ENCODE peak calls at places on chromosomes 12 and 14, in four cellular contexts. U is dorsolateral prefrontal cortex, H is GM12878, P is pancreas. A is an unnamed sample. For H3K27me3, the result is how much of the 10 kb centered on the place peaks cover.

GRCh38 chr12:122097641-122098364 is 19.2 kb downstream of the MLXIP start:
- DNase-seq in P (peak), U (no peak), H (no peak), A (no peak)

GRCh38 chr12:87150969-87151662 is 878.1 kb downstream of the C12orf50 start:
- DNase-seq in P (peak), H (peak), U (no peak), A (no peak)

GRCh38 chr12:123433615-123434014 is 2.9 kb downstream of the RILPL2 start:
- DNase-seq in H (no peak), U (no peak), P (no peak), A (no peak)

GRCh38 chr14:65415613-65416012 is 3.1 kb downstream of the FUT8 start:
- DNase-seq in U (no peak), H (no peak), P (no peak), A (no peak)

GRCh38 chr14:56278383-56278782 is 160.2 kb downstream of the PELI2 start:
- DNase-seq in P (no peak), H (no peak), U (no peak), A (no peak)

GRCh38 chr12:48080285-48080684 is 25.6 kb downstream of the SENP1 start:
- DNase-seq in P (no peak), U (no peak), H (no peak), A (no peak)

GRCh38 chr12:94147991-94148840 is at the start of gene PLXNC1:
- DNase-seq in U (peak), H (no peak), P (peak), A (peak)

GRCh38 chr14:68800361-68800760 is 7.5 kb upstream of the ZFP36L1 start:
- DNase-seq in H (no peak), P (no peak), U (no peak), A (no peak)

GRCh38 chr12:24756479-24757024 is 192.3 kb downstream of the BCAT1 start:
- DNase-seq in U (no peak), P (no peak), H (no peak), A (no peak)

GRCh38 chr12:97757431-97758091 is 295.0 kb downstream of the RMST start:
- DNase-seq in P (no peak), H (no peak), U (no peak), A (no peak)

GRCh38 chr14:37791384-37792036 is 196.1 kb downstream of the TTC6 start:
- DNase-seq in P (no peak), U (no peak), H (no peak), A (no peak)

GRCh38 chr12:56629459-56630179 is 507 bp downstream of the BAZ2A start:
- DNase-seq in U (peak), H (no peak), P (no peak), A (peak)

GRCh38 chr12:110354172-110354780 is 49.2 kb downstream of the ANAPC7 start:
- DNase-seq in H (no peak), U (no peak), P (no peak), A (no peak)

GRCh38 chr12:28107679-28108078 is 82.6 kb upstream of the CCDC91 start:
- DNase-seq in H (no peak), P (no peak), U (no peak), A (no peak)

GRCh38 chr12:49137476-49137875 is 6.3 kb upstream of the TUBA1B start:
- DNase-seq in P (no peak), H (no peak), U (no peak), A (no peak)

GRCh38 chr12:50862316-50862715 is 19.6 kb downstream of the TMPRSS12 start:
- DNase-seq in U (no peak), H (no peak), P (no peak), A (no peak)

GRCh38 chr12:109308534-109309440 is at the start of gene FOXN4:
- DNase-seq in U (no peak), H (no peak), P (no peak), A (no peak)

GRCh38 chr14:104305511-104306449 is 167.4 kb downstream of the KIF26A start:
- DNase-seq in U (peak), H (no peak), P (no peak), A (no peak)

GRCh38 chr14:73283592-73284379 is 46.5 kb downstream of the PAPLN start:
- DNase-seq in P (no peak), H (no peak), U (no peak), A (no peak)

GRCh38 chr14:83894519-83894918 is 1635.4 kb upstream of the FLRT2 start:
- DNase-seq in U (no peak), H (no peak), P (no peak), A (no peak)

GRCh38 chr12:71360013-71360412 is 79.6 kb upstream of the LGR5 start:
- DNase-seq in U (no peak), H (no peak), P (no peak), A (no peak)

GRCh38 chr12:97308576-97309198 is 153.9 kb upstream of the RMST start:
- DNase-seq in U (no peak), P (no peak), H (peak), A (peak)

GRCh38 chr14:91388551-91388975 is 29.1 kb downstream of the CCDC88C start:
- DNase-seq in P (no peak), U (no peak), H (no peak), A (no peak)

GRCh38 chr12:104529130-104529874 is 72.6 kb downstream of the CHST11 start:
- DNase-seq in H (no peak), P (no peak), U (no peak), A (no peak)

GRCh38 chr14:51581017-51581881 is 70.5 kb upstream of the FRMD6 start:
- DNase-seq in U (no peak), P (no peak), H (no peak), A (no peak)

GRCh38 chr14:96752156-96752555 is 45.0 kb upstream of the VRK1 start:
- DNase-seq in H (no peak), U (no peak), P (no peak), A (no peak)

GRCh38 chr12:53219116-53219955 is 12.3 kb upstream of the ITGB7 start:
- DNase-seq in P (no peak), H (no peak), U (no peak), A (peak)

GRCh38 chr12:2588345-2588744 is 206.4 kb upstream of the FKBP4 start:
- DNase-seq in P (no peak), U (peak), H (no peak), A (no peak)
- H3K27me3 ChIP-seq in P (under half), U (under half), H (under half), A (under half)

GRCh38 chr12:114664661-114665320 is 19.2 kb downstream of the TBX3 start:
- DNase-seq in H (no peak), P (no peak), U (no peak), A (no peak)
- H3K27me3 ChIP-seq in H (under half), P (under half), U (half or more), A (under half)

GRCh38 chr12:1529228-1529861 is 65.0 kb downstream of the FBXL14 start:
- DNase-seq in H (no peak), P (no peak), U (peak), A (no peak)
- H3K27me3 ChIP-seq in H (under half), P (under half), U (under half), A (under half)

DNA sequence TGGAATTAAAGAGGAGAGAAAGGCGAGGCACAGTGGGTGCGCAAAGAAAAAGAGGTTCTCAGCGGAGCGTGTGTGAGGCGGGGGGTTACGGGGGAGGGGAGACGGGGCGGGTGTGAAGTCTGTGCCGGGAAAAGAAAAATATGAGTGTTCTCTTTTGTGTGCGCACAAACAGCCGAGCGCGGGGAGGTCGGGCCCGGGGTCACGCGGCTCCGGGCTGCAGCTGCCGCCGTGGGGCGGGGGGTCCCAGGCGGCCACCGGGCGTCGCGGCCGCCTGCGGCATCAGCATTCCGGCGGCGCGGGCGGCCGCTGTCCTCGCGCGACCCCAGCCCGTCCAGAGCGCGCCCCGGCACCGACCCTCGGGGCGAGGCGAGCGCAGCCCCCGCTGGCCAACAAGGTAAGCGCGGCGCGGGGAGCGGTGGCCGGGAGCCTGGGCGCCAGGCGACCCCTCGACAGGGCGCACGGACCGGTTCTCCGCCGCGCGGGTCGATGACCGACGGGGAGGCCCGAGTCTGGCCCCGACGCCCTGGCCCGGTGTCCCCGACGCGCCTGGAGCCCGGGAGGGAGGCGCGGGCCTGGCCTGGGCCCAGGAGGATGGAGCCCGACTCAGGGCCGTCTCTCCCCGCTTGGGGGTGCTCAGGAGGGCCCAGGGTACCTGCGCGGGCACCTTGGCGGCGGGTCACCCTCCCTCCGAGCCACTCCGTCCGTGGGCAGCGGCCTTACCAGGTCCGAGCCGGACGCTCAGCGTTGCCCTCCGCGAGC is 103.9 kb upstream of the DIO3 start:
- DNase-seq in P (peak), U (no peak), H (no peak), A (no peak)
- H3K27me3 ChIP-seq in P (under half), U (half or more), H (under half), A (under half)

DNA sequence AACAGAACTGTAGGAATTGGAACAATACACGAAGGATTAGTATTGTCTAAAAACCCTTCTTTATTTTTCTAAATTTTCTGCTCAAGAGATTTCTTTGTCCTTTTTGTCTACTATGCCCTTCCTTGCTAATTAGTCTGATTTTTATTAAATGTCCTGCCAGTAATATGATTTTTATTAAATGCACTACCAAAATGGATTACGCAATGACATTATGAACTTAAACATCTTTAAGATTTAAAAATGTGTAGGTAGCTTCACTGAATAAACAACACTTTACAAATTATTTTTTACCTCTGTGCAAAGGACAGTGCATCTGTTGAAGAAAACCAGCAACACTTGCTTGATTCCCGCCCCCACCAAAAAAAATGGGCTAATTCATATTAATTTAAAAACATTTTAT is 8.2 kb upstream of the PAX9 start:
- DNase-seq in H (no peak), P (no peak), U (no peak), A (no peak)
- H3K27me3 ChIP-seq in H (under half), P (under half), U (half or more), A (under half)

A was measured in GM06990.